ENCODE peak calls at places on chromosomes 16 and 17, in eight cellular contexts. E is fibroblast of the aortic adventitia, M is bronchial epithelial cell, G is psoas muscle, N is stomach, T is mucosa of descending colon, B is BE2C, U is fibroblast of pulmonary artery. I is an unnamed sample.

GRCh38 chr17:57600092-57600491 is 145.0 kb downstream of the CCDC182 start:
- DNase-seq in N (no peak), G (no peak), B (no peak), E (no peak), M (no peak), U (no peak), T (no peak), I (peak; percentile 40)

GRCh38 chr17:78124081-78124835 is 4.3 kb downstream of the TMC6 start:
- DNase-seq in M (no peak), B (no peak), G (no peak), N (no peak), T (peak; percentile 79), E (no peak), U (no peak), I (no peak)

GRCh38 chr16:86120201-86120981 is 221.4 kb downstream of the IRF8 start:
- DNase-seq in T (no peak), M (no peak), G (no peak), B (no peak), E (peak; percentile 16), U (no peak), N (no peak), I (no peak)

GRCh38 chr17:41009936-41010335 is 1.0 kb upstream of the KRTAP3-1 start:
- DNase-seq in G (no peak), N (no peak), M (no peak), B (no peak), U (no peak), E (no peak), T (no peak), I (no peak)

GRCh38 chr16:56389554-56389953 is 35.8 kb downstream of the AMFR start:
- DNase-seq in B (no peak), U (peak; percentile 88), N (no peak), E (peak; percentile 81), M (peak; percentile 83), G (no peak), T (no peak), I (peak; percentile 97)

GRCh38 chr16:30660424-30661251 is 2.4 kb downstream of the FBRS start:
- DNase-seq in B (no peak), E (no peak), U (no peak), M (peak; percentile 29), T (peak; percentile 82), G (no peak), N (no peak), I (no peak)

GRCh38 chr17:66296289-66296725 is 6.1 kb upstream of the PRKCA start:
- DNase-seq in B (no peak), M (no peak), G (no peak), E (no peak), U (no peak), N (no peak), T (no peak), I (no peak)

GRCh38 chr16:10598157-10598556 is 17.8 kb upstream of the EMP2 start:
- DNase-seq in M (peak; percentile 13), U (no peak), N (peak; percentile 81), E (no peak), G (no peak), T (peak; percentile 90), B (no peak), I (no peak)

GRCh38 chr16:82653550-82654511 is 27.1 kb downstream of the CDH13 start:
- DNase-seq in T (peak; percentile 40), G (no peak), E (peak; percentile 87), M (peak; percentile 82), B (no peak), U (peak; percentile 91), N (no peak), I (peak; percentile 91)

GRCh38 chr16:1959269-1960039 is at the start of gene NDUFB10:
- DNase-seq in T (peak; percentile 95), G (peak; percentile 94), E (peak; percentile 89), B (peak; percentile 97), U (peak; percentile 92), N (peak; percentile 96), M (peak; percentile 68), I (peak; percentile 87)

GRCh38 chr17:56978441-56979090 is 635 bp downstream of the SCPEP1 start:
- DNase-seq in B (peak; percentile 57), U (peak; percentile 19), G (no peak), M (peak; percentile 17), N (no peak), T (no peak), E (peak; percentile 39), I (no peak)

GRCh38 chr17:76452646-76453430 is at the start of gene UBE2O:
- DNase-seq in U (peak; percentile 84), G (peak; percentile 90), N (peak; percentile 88), E (peak; percentile 76), M (peak; percentile 59), B (peak; percentile 95), T (peak; percentile 92), I (peak; percentile 79)

GRCh38 chr16:19415461-19415860 is 2.2 kb upstream of the TMC5 start:
- DNase-seq in U (no peak), N (peak; percentile 73), B (no peak), E (no peak), G (no peak), T (no peak), M (no peak), I (no peak)
- TF ChIP-seq CTCF in U (no peak), N (no peak), B (no peak), E (no peak), G (no peak), T (no peak), M (no peak), I (no peak)

GRCh38 chr16:81601601-81602251 is 157.1 kb downstream of the CMIP start:
- DNase-seq in G (no peak), M (no peak), E (peak; percentile 60), N (no peak), B (no peak), T (no peak), U (peak; percentile 25), I (no peak)

GRCh38 chr16:81600275-81600674 is 155.7 kb downstream of the CMIP start:
- DNase-seq in T (no peak), B (peak; percentile 55), G (no peak), U (peak; percentile 73), M (peak; percentile 75), E (peak; percentile 79), N (no peak), I (peak; percentile 87)

GRCh38 chr16:81602377-81602776 is 157.8 kb downstream of the CMIP start:
- DNase-seq in M (no peak), U (no peak), T (no peak), N (no peak), G (no peak), E (no peak), B (no peak), I (no peak)

GRCh38 chr16:81602792-81603191 is 158.2 kb downstream of the CMIP start:
- DNase-seq in G (no peak), U (no peak), M (no peak), B (no peak), T (no peak), N (no peak), E (no peak), I (no peak)

GRCh38 chr16:81601008-81601428 is 156.4 kb downstream of the CMIP start:
- DNase-seq in M (peak; percentile 98), G (no peak), E (peak; percentile 81), N (no peak), T (no peak), U (peak; percentile 64), B (no peak), I (peak; percentile 54)
- H3K4me3 ChIP-seq in M (no peak overlapping the region), G (no peak overlapping the region), E (no peak overlapping the region), N (no peak overlapping the region), T (no peak overlapping the region), U (no peak overlapping the region), B (no peak overlapping the region), I (no peak overlapping the region)

GRCh38 chr16:50313596-50314483 is 47.5 kb downstream of the ADCY7 start:
- DNase-seq in E (peak; percentile 58), B (no peak), G (peak; percentile 79), U (peak; percentile 79), M (no peak), T (peak; percentile 72), N (peak; percentile 25), I (peak; percentile 83)

GRCh38 chr16:50316848-50317630 is 50.7 kb downstream of the ADCY7 start:
- DNase-seq in T (no peak), N (no peak), M (no peak), G (no peak), U (no peak), B (no peak), E (no peak), I (no peak)

GRCh38 chr16:50315346-50315997 is 49.1 kb downstream of the ADCY7 start:
- DNase-seq in T (no peak), M (no peak), B (peak; percentile 48), U (no peak), E (peak; percentile 9), G (peak; percentile 25), N (no peak), I (no peak)

GRCh38 chr16:50314665-50315064 is 48.3 kb downstream of the ADCY7 start:
- DNase-seq in U (no peak), E (no peak), N (no peak), B (no peak), T (no peak), M (no peak), G (no peak), I (no peak)

DNA sequence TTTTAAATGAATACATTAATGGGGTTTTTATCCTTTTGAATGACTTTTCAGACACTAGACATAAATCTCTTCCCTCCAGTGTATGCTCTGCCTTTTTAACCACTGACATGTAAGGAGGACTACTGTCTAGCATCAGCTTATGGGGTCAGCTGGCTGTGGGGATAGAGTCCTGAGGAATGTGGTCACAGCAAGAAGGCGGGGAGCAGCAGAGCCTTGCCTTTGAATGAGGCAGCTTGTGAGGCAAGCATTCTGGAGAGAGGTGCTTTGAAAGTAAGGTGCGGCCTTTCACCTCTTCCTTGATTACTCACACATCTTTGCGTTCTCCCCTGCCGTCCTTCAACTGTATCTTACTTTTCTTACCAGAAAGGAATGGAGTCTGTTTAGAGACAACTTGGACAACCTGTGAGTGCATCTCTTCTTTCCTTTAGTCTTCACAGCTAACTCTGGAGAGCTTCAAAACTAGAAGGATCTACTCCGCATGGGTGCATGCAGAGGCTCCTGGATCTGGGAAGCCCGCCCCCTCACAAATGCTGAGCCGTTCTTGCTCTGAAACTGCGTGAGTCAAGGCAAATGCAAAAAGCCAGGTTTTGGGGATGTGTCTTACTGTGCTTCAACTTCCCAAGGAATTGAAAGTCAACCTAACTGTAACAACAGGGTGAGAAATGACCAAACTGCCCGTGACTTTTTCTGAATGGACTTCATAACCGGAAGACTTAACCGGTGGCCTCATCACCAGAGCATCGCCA is 49.9 kb downstream of the ADCY7 start:
- DNase-seq in E (no peak), N (no peak), T (no peak), M (no peak), G (no peak), U (no peak), B (no peak), I (no peak)
- TF ChIP-seq CTCF in E (no peak), N (no peak), T (no peak), M (no peak), G (no peak), U (no peak), B (no peak), I (no peak)

DNA sequence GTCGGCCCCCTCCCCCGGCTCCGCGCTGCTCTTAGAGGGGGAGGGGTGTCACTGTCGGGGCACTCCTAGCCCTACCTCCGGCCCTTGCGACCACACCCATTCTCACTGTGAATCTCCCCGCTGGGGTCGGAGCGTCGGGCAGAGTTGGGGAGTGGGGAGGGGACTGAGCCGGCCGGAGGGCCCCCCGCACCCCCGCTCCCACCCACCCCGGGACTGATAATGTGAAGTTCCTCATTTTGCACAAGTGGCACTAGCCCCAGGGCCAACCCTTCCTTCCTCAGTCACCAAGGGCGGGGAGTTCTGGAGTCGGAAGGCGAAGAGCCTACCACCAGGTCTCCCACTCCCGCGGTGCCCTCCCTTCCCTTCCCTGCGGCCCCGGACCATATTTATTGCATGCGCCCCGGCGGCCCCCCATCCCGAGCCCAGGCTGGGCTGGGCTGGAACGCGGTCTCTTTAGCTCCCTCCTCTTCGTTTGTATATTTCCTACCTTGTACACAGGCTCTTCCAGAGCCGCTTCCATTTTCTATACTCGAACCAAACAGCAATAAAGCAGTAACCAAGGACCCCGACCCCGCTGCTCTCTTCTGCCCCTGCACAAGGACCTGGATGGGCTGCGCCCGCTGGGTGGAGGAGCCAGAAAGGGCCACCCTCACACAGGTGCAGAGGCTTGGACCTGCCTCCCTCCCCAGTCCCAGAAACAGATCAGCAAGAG is 4.4 kb downstream of the HIC1 start:
- DNase-seq in T (peak; percentile 73), N (no peak), M (no peak), U (no peak), G (no peak), E (no peak), B (no peak), I (no peak)
- H3K4me3 ChIP-seq in T (no peak overlapping the region), N (peak overlapping the region; percentile 69), M (no peak overlapping the region), U (peak overlapping the region; percentile 64), G (peak overlapping the region; percentile 74), E (peak overlapping the region; percentile 72), B (no peak overlapping the region), I (no peak overlapping the region)

I was measured in AG10803.